ENCODE peak calls at places on chromosomes 5 and 9, in eight cellular contexts. One of them, this sample, is unnamed.

GRCh38 chr5:147464211-147464610 is 45.7 kb downstream of the DPYSL3 start:
- DNase-seq in RWPE1: no peak
- DNase-seq in HFF-Myc: no peak
- DNase-seq in right atrium auricular region: no peak
- DNase-seq in WTC11: peak
- DNase-seq in PC-9: no peak
- DNase-seq in Peyer's patch: no peak
- DNase-seq in stomach: no peak
- DNase-seq in this sample: no peak

GRCh38 chr5:32233696-32234447 is 59.8 kb upstream of the GOLPH3 start:
- DNase-seq in PC-9: no peak
- DNase-seq in right atrium auricular region: no peak
- DNase-seq in stomach: peak
- DNase-seq in HFF-Myc: no peak
- DNase-seq in Peyer's patch: no peak
- DNase-seq in WTC11: no peak
- DNase-seq in RWPE1: no peak
- DNase-seq in this sample: no peak

GRCh38 chr5:124889522-124889828 is 143.0 kb upstream of the ZNF608 start:
- DNase-seq in stomach: no peak
- DNase-seq in HFF-Myc: no peak
- DNase-seq in WTC11: no peak
- DNase-seq in Peyer's patch: no peak
- DNase-seq in right atrium auricular region: no peak
- DNase-seq in RWPE1: no peak
- DNase-seq in PC-9: no peak
- DNase-seq in this sample: no peak

GRCh38 chr5:9538504-9538903 is 7.4 kb downstream of the SEMA5A start:
- DNase-seq in PC-9: no peak
- DNase-seq in Peyer's patch: no peak
- DNase-seq in RWPE1: no peak
- DNase-seq in stomach: no peak
- DNase-seq in WTC11: no peak
- DNase-seq in right atrium auricular region: no peak
- DNase-seq in HFF-Myc: no peak
- DNase-seq in this sample: no peak

GRCh38 chr5:35066260-35066795 is 18.6 kb upstream of the AGXT2 start:
- DNase-seq in RWPE1: no peak
- DNase-seq in PC-9: no peak
- DNase-seq in WTC11: no peak
- DNase-seq in HFF-Myc: no peak
- DNase-seq in right atrium auricular region: no peak
- DNase-seq in stomach: no peak
- DNase-seq in Peyer's patch: no peak
- DNase-seq in this sample: no peak

GRCh38 chr9:20209421-20210340 is 412.6 kb downstream of the MLLT3 start:
- DNase-seq in stomach: no peak
- DNase-seq in PC-9: no peak
- DNase-seq in right atrium auricular region: no peak
- DNase-seq in RWPE1: no peak
- DNase-seq in Peyer's patch: no peak
- DNase-seq in WTC11: no peak
- DNase-seq in HFF-Myc: no peak
- DNase-seq in this sample: no peak

GRCh38 chr5:120146787-120147186 is 317.3 kb upstream of the PRR16 start:
- DNase-seq in HFF-Myc: no peak
- DNase-seq in RWPE1: no peak
- DNase-seq in right atrium auricular region: no peak
- DNase-seq in Peyer's patch: no peak
- DNase-seq in WTC11: no peak
- DNase-seq in PC-9: no peak
- DNase-seq in stomach: no peak
- DNase-seq in this sample: no peak

GRCh38 chr9:112654282-112654681 is 63.6 kb downstream of the INIP start:
- DNase-seq in HFF-Myc: no peak
- DNase-seq in PC-9: no peak
- DNase-seq in Peyer's patch: no peak
- DNase-seq in stomach: no peak
- DNase-seq in RWPE1: no peak
- DNase-seq in right atrium auricular region: no peak
- DNase-seq in WTC11: no peak
- DNase-seq in this sample: no peak

GRCh38 chr9:14281136-14281795 is 32.7 kb downstream of the NFIB start:
- DNase-seq in WTC11: no peak
- DNase-seq in RWPE1: no peak
- DNase-seq in Peyer's patch: no peak
- DNase-seq in stomach: no peak
- DNase-seq in PC-9: no peak
- DNase-seq in HFF-Myc: no peak
- DNase-seq in right atrium auricular region: no peak
- DNase-seq in this sample: no peak

GRCh38 chr5:180540050-180540694 is 46.0 kb downstream of the CNOT6 start:
- DNase-seq in stomach: no peak
- DNase-seq in RWPE1: no peak
- DNase-seq in PC-9: no peak
- DNase-seq in WTC11: no peak
- DNase-seq in right atrium auricular region: no peak
- DNase-seq in HFF-Myc: no peak
- DNase-seq in Peyer's patch: no peak
- DNase-seq in this sample: no peak

GRCh38 chr9:121860744-121861143 is 209.3 kb downstream of the DAB2IP start:
- DNase-seq in Peyer's patch: no peak
- DNase-seq in PC-9: peak
- DNase-seq in RWPE1: no peak
- DNase-seq in stomach: no peak
- DNase-seq in right atrium auricular region: peak
- DNase-seq in WTC11: no peak
- DNase-seq in HFF-Myc: peak
- DNase-seq in this sample: no peak

GRCh38 chr5:158832096-158832495 is 267.6 kb downstream of the EBF1 start:
- DNase-seq in HFF-Myc: no peak
- DNase-seq in PC-9: no peak
- DNase-seq in WTC11: no peak
- DNase-seq in Peyer's patch: no peak
- DNase-seq in stomach: no peak
- DNase-seq in right atrium auricular region: no peak
- DNase-seq in RWPE1: no peak
- DNase-seq in this sample: no peak

GRCh38 chr5:125668904-125669303 is 754.3 kb upstream of the GRAMD2B start:
- DNase-seq in RWPE1: peak
- DNase-seq in HFF-Myc: no peak
- DNase-seq in right atrium auricular region: no peak
- DNase-seq in PC-9: no peak
- DNase-seq in WTC11: no peak
- DNase-seq in Peyer's patch: no peak
- DNase-seq in stomach: no peak
- DNase-seq in this sample: no peak

GRCh38 chr9:70170151-70170795 is 88.5 kb upstream of the SMC5 start:
- DNase-seq in HFF-Myc: no peak
- DNase-seq in PC-9: no peak
- DNase-seq in Peyer's patch: no peak
- DNase-seq in RWPE1: no peak
- DNase-seq in WTC11: no peak
- DNase-seq in stomach: no peak
- DNase-seq in right atrium auricular region: no peak
- DNase-seq in this sample: no peak

GRCh38 chr5:95709967-95710650 is 21.0 kb upstream of the RHOBTB3 start:
- DNase-seq in WTC11: peak
- DNase-seq in PC-9: peak
- DNase-seq in stomach: peak
- DNase-seq in right atrium auricular region: no peak
- DNase-seq in Peyer's patch: no peak
- DNase-seq in HFF-Myc: no peak
- DNase-seq in RWPE1: no peak
- DNase-seq in this sample: no peak

GRCh38 chr5:163653526-163653925 is 148.1 kb downstream of the MAT2B start:
- DNase-seq in RWPE1: no peak
- DNase-seq in PC-9: no peak
- DNase-seq in HFF-Myc: no peak
- DNase-seq in WTC11: no peak
- DNase-seq in right atrium auricular region: no peak
- DNase-seq in Peyer's patch: no peak
- DNase-seq in stomach: no peak
- DNase-seq in this sample: no peak

GRCh38 chr5:21236896-21237830 is 1249.2 kb upstream of the CDH18 start:
- DNase-seq in Peyer's patch: no peak
- DNase-seq in right atrium auricular region: no peak
- DNase-seq in HFF-Myc: no peak
- DNase-seq in PC-9: no peak
- DNase-seq in stomach: no peak
- DNase-seq in RWPE1: peak
- DNase-seq in WTC11: no peak
- DNase-seq in this sample: no peak

GRCh38 chr5:174717826-174718455 is 6.4 kb upstream of the MSX2 start:
- DNase-seq in HFF-Myc: no peak
- DNase-seq in Peyer's patch: no peak
- DNase-seq in stomach: no peak
- DNase-seq in right atrium auricular region: no peak
- DNase-seq in PC-9: no peak
- DNase-seq in RWPE1: peak
- DNase-seq in WTC11: no peak
- DNase-seq in this sample: no peak

GRCh38 chr9:135221951-135222631 is 134.6 kb downstream of the OLFM1 start:
- DNase-seq in PC-9: no peak
- DNase-seq in RWPE1: no peak
- DNase-seq in right atrium auricular region: no peak
- DNase-seq in WTC11: peak
- DNase-seq in stomach: no peak
- DNase-seq in Peyer's patch: peak
- DNase-seq in HFF-Myc: no peak
- DNase-seq in this sample: no peak
- TF ChIP-seq CTCF in PC-9: no peak
- TF ChIP-seq CTCF in RWPE1: no peak
- TF ChIP-seq CTCF in right atrium auricular region: no peak
- TF ChIP-seq CTCF in WTC11: no peak
- TF ChIP-seq CTCF in stomach: no peak
- TF ChIP-seq CTCF in Peyer's patch: no peak
- TF ChIP-seq CTCF in HFF-Myc: no peak
- TF ChIP-seq CTCF in this sample: peak

GRCh38 chr5:110973510-110973909 is 98.0 kb upstream of the TSLP start:
- DNase-seq in WTC11: no peak
- DNase-seq in stomach: no peak
- DNase-seq in Peyer's patch: no peak
- DNase-seq in PC-9: no peak
- DNase-seq in right atrium auricular region: no peak
- DNase-seq in RWPE1: no peak
- DNase-seq in HFF-Myc: no peak
- DNase-seq in this sample: no peak
- TF ChIP-seq CTCF in WTC11: no peak
- TF ChIP-seq CTCF in stomach: no peak
- TF ChIP-seq CTCF in Peyer's patch: no peak
- TF ChIP-seq CTCF in PC-9: no peak
- TF ChIP-seq CTCF in right atrium auricular region: no peak
- TF ChIP-seq CTCF in RWPE1: no peak
- TF ChIP-seq CTCF in HFF-Myc: no peak
- TF ChIP-seq CTCF in this sample: no peak

GRCh38 chr5:10832421-10832820 is 71.4 kb upstream of the DAP start:
- DNase-seq in stomach: no peak
- DNase-seq in HFF-Myc: no peak
- DNase-seq in right atrium auricular region: no peak
- DNase-seq in Peyer's patch: no peak
- DNase-seq in PC-9: no peak
- DNase-seq in WTC11: no peak
- DNase-seq in RWPE1: no peak
- DNase-seq in this sample: no peak

GRCh38 chr5:10831416-10831815 is 70.4 kb upstream of the DAP start:
- DNase-seq in RWPE1: no peak
- DNase-seq in WTC11: no peak
- DNase-seq in stomach: no peak
- DNase-seq in PC-9: no peak
- DNase-seq in Peyer's patch: no peak
- DNase-seq in HFF-Myc: peak
- DNase-seq in right atrium auricular region: no peak
- DNase-seq in this sample: no peak

GRCh38 chr5:10832987-10833386 is 72.0 kb upstream of the DAP start:
- DNase-seq in HFF-Myc: no peak
- DNase-seq in Peyer's patch: no peak
- DNase-seq in RWPE1: no peak
- DNase-seq in right atrium auricular region: no peak
- DNase-seq in WTC11: no peak
- DNase-seq in PC-9: no peak
- DNase-seq in stomach: no peak
- DNase-seq in this sample: no peak

GRCh38 chr5:10836991-10837390 is 76.0 kb upstream of the DAP start:
- DNase-seq in right atrium auricular region: no peak
- DNase-seq in PC-9: no peak
- DNase-seq in HFF-Myc: no peak
- DNase-seq in WTC11: no peak
- DNase-seq in stomach: no peak
- DNase-seq in Peyer's patch: no peak
- DNase-seq in RWPE1: no peak
- DNase-seq in this sample: no peak

GRCh38 chr5:10834695-10835094 is 73.7 kb upstream of the DAP start:
- DNase-seq in stomach: no peak
- DNase-seq in WTC11: no peak
- DNase-seq in right atrium auricular region: no peak
- DNase-seq in Peyer's patch: no peak
- DNase-seq in HFF-Myc: no peak
- DNase-seq in PC-9: no peak
- DNase-seq in RWPE1: no peak
- DNase-seq in this sample: no peak
- TF ChIP-seq CTCF in stomach: no peak
- TF ChIP-seq CTCF in WTC11: no peak
- TF ChIP-seq CTCF in right atrium auricular region: no peak
- TF ChIP-seq CTCF in Peyer's patch: no peak
- TF ChIP-seq CTCF in HFF-Myc: no peak
- TF ChIP-seq CTCF in PC-9: no peak
- TF ChIP-seq CTCF in RWPE1: no peak
- TF ChIP-seq CTCF in this sample: no peak

DNA sequence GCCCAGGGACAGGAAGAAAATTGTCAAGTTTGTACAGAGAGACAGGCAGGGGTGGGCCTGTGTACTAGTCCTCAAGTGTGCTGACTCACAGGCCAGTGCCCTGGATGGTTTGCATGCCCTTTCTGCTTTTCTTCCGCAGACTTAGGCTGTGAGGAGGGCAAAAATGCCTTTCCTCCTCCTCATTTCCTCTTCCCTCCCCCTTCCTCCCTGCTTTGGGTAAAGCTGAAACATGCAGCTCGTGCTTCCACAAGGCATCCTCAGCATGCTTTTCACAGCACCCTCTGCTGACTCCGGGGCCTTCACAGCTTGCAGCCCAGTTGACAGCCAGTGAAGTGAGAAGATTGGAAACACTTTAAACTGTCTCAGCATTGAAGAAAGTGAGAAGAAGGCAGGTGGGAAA is 138.6 kb downstream of the GRIA1 start:
- DNase-seq in HFF-Myc: peak
- DNase-seq in stomach: no peak
- DNase-seq in Peyer's patch: no peak
- DNase-seq in RWPE1: peak
- DNase-seq in WTC11: peak
- DNase-seq in right atrium auricular region: no peak
- DNase-seq in PC-9: peak
- DNase-seq in this sample: no peak
- TF ChIP-seq CTCF in HFF-Myc: peak
- TF ChIP-seq CTCF in stomach: no peak
- TF ChIP-seq CTCF in Peyer's patch: no peak
- TF ChIP-seq CTCF in RWPE1: peak
- TF ChIP-seq CTCF in WTC11: no peak
- TF ChIP-seq CTCF in right atrium auricular region: no peak
- TF ChIP-seq CTCF in PC-9: no peak
- TF ChIP-seq CTCF in this sample: peak

This sample was measured in type B pancreatic cell.